ENCODE peak calls at places on chromosomes 16 and 17, in four cellular contexts. I, Z, R and F are unnamed samples. For H3K4me1, the result is how much of the 10 kb centered on the place peaks cover.

GRCh38 chr16:30509081-30509480 is 17.3 kb downstream of the ZNF768 start:
- DNase-seq in I (no peak), Z (no peak), R (no peak), F (no peak)

GRCh38 chr17:16934133-16934795 is 37.7 kb downstream of the TNFRSF13B start:
- DNase-seq in I (no peak), Z (no peak), R (no peak), F (no peak)

GRCh38 chr16:31138621-31139578 is 3.4 kb upstream of the PRSS8 start:
- DNase-seq in I (peak), Z (no peak), R (no peak), F (peak)

GRCh38 chr16:12703935-12704334 is 99.8 kb downstream of the CPPED1 start:
- DNase-seq in I (no peak), Z (no peak), R (no peak), F (peak)

GRCh38 chr17:28645576-28645939 is 600 bp upstream of the BLTP2 start:
- DNase-seq in I (no peak), Z (no peak), R (no peak), F (no peak)

GRCh38 chr17:18248300-18248731 is 10.2 kb downstream of the FLII start:
- DNase-seq in I (peak), Z (no peak), R (no peak), F (peak)

GRCh38 chr17:28497931-28498330 is 8.2 kb upstream of the FOXN1 start:
- DNase-seq in I (no peak), Z (no peak), R (no peak), F (no peak)

GRCh38 chr17:16215002-16215272 is 397 bp downstream of the NCOR1 start:
- DNase-seq in I (peak), Z (no peak), R (no peak), F (peak)

GRCh38 chr17:46194393-46195216 is 1.4 kb upstream of the KANSL1 start:
- DNase-seq in I (peak), Z (no peak), R (no peak), F (peak)

GRCh38 chr16:58471209-58471975 is 28.6 kb upstream of the NDRG4 start:
- DNase-seq in I (no peak), Z (no peak), R (no peak), F (no peak)

GRCh38 chr17:6257339-6257738 is 177.6 kb downstream of the AIPL1 start:
- DNase-seq in I (peak), Z (no peak), R (peak), F (no peak)

GRCh38 chr16:61413026-61413425 is 623.2 kb downstream of the CDH8 start:
- DNase-seq in I (peak), Z (no peak), R (peak), F (no peak)

GRCh38 chr17:43176119-43176570 is 5.1 kb downstream of the NBR1 start:
- DNase-seq in I (no peak), Z (no peak), R (no peak), F (no peak)

GRCh38 chr17:28008526-28008925 is 34.0 kb upstream of the NLK start:
- DNase-seq in I (peak), Z (no peak), R (peak), F (peak)

GRCh38 chr16:49468611-49469322 is 95.2 kb downstream of the C16orf78 start:
- DNase-seq in I (no peak), Z (no peak), R (no peak), F (no peak)

GRCh38 chr16:945271-946047 is 25.3 kb downstream of the LMF1 start:
- DNase-seq in I (no peak), Z (no peak), R (no peak), F (no peak)

GRCh38 chr17:9389116-9389515 is 186.5 kb downstream of the STX8 start:
- DNase-seq in I (no peak), Z (no peak), R (no peak), F (peak)

GRCh38 chr17:5971969-5972368 is 98.2 kb upstream of the WSCD1 start:
- DNase-seq in I (no peak), Z (no peak), R (no peak), F (no peak)

GRCh38 chr16:84360170-84360569 is 8.2 kb upstream of the ATP2C2 start:
- DNase-seq in I (no peak), Z (no peak), R (no peak), F (no peak)

GRCh38 chr17:40859536-40859935 is 7.5 kb downstream of the KRT12 start:
- DNase-seq in I (no peak), Z (no peak), R (no peak), F (no peak)

GRCh38 chr17:16976686-16977550 is 5.0 kb upstream of the TNFRSF13B start:
- DNase-seq in I (no peak), Z (no peak), R (no peak), F (no peak)

GRCh38 chr17:81541123-81541522 is 11.0 kb downstream of the FAAP100 start:
- DNase-seq in I (no peak), Z (no peak), R (no peak), F (no peak)

GRCh38 chr17:42183741-42184711 is 1.2 kb downstream of the HCRT start:
- DNase-seq in I (peak), Z (no peak), R (peak), F (peak)

GRCh38 chr16:22144520-22144919 is 17.8 kb upstream of the SDR42E2 start:
- DNase-seq in I (no peak), Z (no peak), R (no peak), F (no peak)

GRCh38 chr17:29732613-29733012 is 109.9 kb upstream of the CORO6 start:
- DNase-seq in I (no peak), Z (no peak), R (no peak), F (no peak)

GRCh38 chr16:72110662-72111615 is 17.3 kb downstream of the DHX38 start:
- DNase-seq in I (no peak), Z (no peak), R (no peak), F (no peak)

GRCh38 chr17:30720013-30720471 is 104.5 kb downstream of the CRLF3 start:
- DNase-seq in I (no peak), Z (no peak), R (no peak), F (no peak)

GRCh38 chr16:65200857-65201256 is 79.0 kb upstream of the CDH11 start:
- DNase-seq in I (no peak), Z (no peak), R (no peak), F (peak)

GRCh38 chr16:648071-648785 is 937 bp upstream of the WDR90 start:
- DNase-seq in I (peak), Z (no peak), R (no peak), F (peak)

GRCh38 chr17:29615048-29615385 is 7.7 kb downstream of the CORO6 start:
- DNase-seq in I (peak), Z (no peak), R (no peak), F (peak)

GRCh38 chr16:57233944-57234706 is 10.9 kb upstream of the ARL2BP start:
- DNase-seq in I (no peak), Z (no peak), R (no peak), F (no peak)

GRCh38 chr16:67406628-67407027 is 9.6 kb downstream of the ZDHHC1 start:
- DNase-seq in I (no peak), Z (no peak), R (no peak), F (peak)

GRCh38 chr16:52912565-52913173 is 140.0 kb downstream of the CHD9NB start:
- DNase-seq in I (peak), Z (no peak), R (peak), F (peak)

GRCh38 chr17:12627776-12628491 is 37.8 kb upstream of the MYOCD start:
- DNase-seq in I (no peak), Z (no peak), R (no peak), F (no peak)

GRCh38 chr17:57666198-57666870 is 78.8 kb downstream of the CCDC182 start:
- DNase-seq in I (no peak), Z (no peak), R (no peak), F (no peak)

GRCh38 chr17:57665696-57666095 is 79.4 kb downstream of the CCDC182 start:
- DNase-seq in I (peak), Z (no peak), R (no peak), F (no peak)

GRCh38 chr17:57666946-57667345 is 78.2 kb downstream of the CCDC182 start:
- DNase-seq in I (no peak), Z (no peak), R (no peak), F (no peak)

GRCh38 chr17:57663326-57664070 is 81.6 kb downstream of the CCDC182 start:
- DNase-seq in I (peak), Z (no peak), R (no peak), F (peak)

DNA sequence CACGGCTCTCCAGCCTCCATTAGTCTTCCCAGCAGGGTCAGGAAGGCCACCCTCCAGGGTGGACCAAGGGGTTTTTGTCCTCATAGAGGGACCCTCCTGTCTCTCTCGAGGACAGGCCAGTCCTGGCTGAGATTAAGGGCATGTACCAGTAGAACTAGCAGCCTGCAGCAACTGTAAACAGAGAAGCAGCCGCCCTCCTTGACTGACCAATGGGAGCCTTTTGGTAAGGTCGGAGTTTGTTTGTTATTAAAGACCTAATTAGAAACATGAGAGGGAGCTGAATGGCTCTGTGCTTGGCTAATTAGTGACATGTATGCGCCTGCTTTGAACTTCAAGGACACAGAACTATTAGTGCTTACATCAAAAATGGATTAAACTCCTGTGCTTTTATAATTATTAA is 80.0 kb downstream of the CCDC182 start:
- DNase-seq in I (peak), Z (no peak), R (no peak), F (no peak)
- H3K27ac ChIP-seq in I (no peak), Z (no peak), R (no peak), F (no peak)

GRCh38 chr17:77343031-77343866 is 202.5 kb downstream of the SEC14L1 start:
- DNase-seq in I (no peak), Z (no peak), R (no peak), F (no peak)
- H3K4me1 ChIP-seq in I (under half), Z (under half), R (under half), F (under half)

GRCh38 chr16:85614338-85615013 is 1.4 kb downstream of the GSE1 start:
- DNase-seq in I (peak), Z (no peak), R (peak), F (no peak)
- H3K27ac ChIP-seq in I (peak), Z (peak), R (peak), F (no peak)

GRCh38 chr17:65901394-65901793 is 290.5 kb downstream of the CEP112 start:
- DNase-seq in I (no peak), Z (no peak), R (no peak), F (no peak)
- H3K4me1 ChIP-seq in I (under half), Z (under half), R (under half), F (under half)